ENCODE peak calls at places on chromosomes 2 and 18, in nine cellular contexts. U, N, D, Z, W, C, T, R and O are unnamed samples. For H3K9me3 and H3K4me1, the result is how much of the 10 kb centered on the place peaks cover.

GRCh38 chr2:53353372-53354111 is 414.1 kb upstream of the CHAC2 start:
- DNase-seq in C (no peak), N (no peak), Z (no peak), U (no peak), R (no peak), W (no peak), D (no peak), T (no peak), O (peak)

GRCh38 chr2:85326946-85327756 is 638 bp downstream of the TGOLN2 start:
- DNase-seq in D (no peak), R (peak), C (peak), N (peak), U (peak), T (no peak), Z (peak), W (peak), O (peak)

GRCh38 chr18:48736316-48736715 is 197.5 kb downstream of the CTIF start:
- DNase-seq in U (no peak), W (no peak), R (no peak), N (no peak), D (no peak), C (no peak), T (no peak), Z (no peak), O (no peak)

GRCh38 chr18:53789376-53790247 is 434.9 kb downstream of the MBD2 start:
- DNase-seq in C (no peak), W (no peak), N (no peak), D (no peak), R (no peak), Z (no peak), U (no peak), T (no peak), O (no peak)

GRCh38 chr2:161206491-161207032 is 46.3 kb downstream of the TANK start:
- DNase-seq in Z (no peak), C (no peak), D (no peak), N (no peak), U (no peak), W (no peak), R (no peak), T (no peak), O (no peak)

GRCh38 chr2:126543081-126543480 is 112.9 kb upstream of the GYPC start:
- DNase-seq in R (no peak), U (no peak), W (no peak), C (no peak), Z (no peak), T (no peak), N (no peak), D (no peak), O (no peak)

GRCh38 chr18:11096411-11096810 is 53.0 kb downstream of the PIEZO2 start:
- DNase-seq in U (no peak), T (no peak), W (no peak), C (no peak), R (no peak), N (no peak), D (no peak), Z (no peak), O (no peak)

GRCh38 chr2:205017381-205017780 is 472.1 kb downstream of the PARD3B start:
- DNase-seq in R (no peak), N (no peak), T (no peak), W (no peak), D (peak), C (no peak), U (no peak), Z (no peak), O (no peak)

GRCh38 chr2:163984991-163985390 is 249.2 kb upstream of the FIGN start:
- DNase-seq in W (no peak), Z (no peak), R (no peak), T (no peak), U (no peak), D (no peak), N (no peak), C (no peak), O (no peak)

GRCh38 chr2:62277688-62278087 is 81.8 kb downstream of the B3GNT2 start:
- DNase-seq in N (no peak), R (no peak), Z (no peak), U (no peak), D (no peak), W (no peak), T (no peak), C (no peak), O (no peak)

GRCh38 chr2:223100061-223100511 is 48.1 kb downstream of the KCNE4 start:
- DNase-seq in Z (peak), D (no peak), C (peak), W (peak), U (peak), N (peak), T (no peak), R (no peak), O (no peak)

GRCh38 chr2:101463885-101464653 is 10.8 kb downstream of the RFX8 start:
- DNase-seq in C (no peak), T (no peak), U (no peak), R (no peak), W (no peak), D (no peak), Z (no peak), N (no peak), O (peak)

GRCh38 chr18:70195852-70196434 is 9.5 kb downstream of the RTTN start:
- DNase-seq in C (no peak), D (peak), Z (no peak), U (no peak), R (no peak), W (no peak), N (no peak), T (no peak), O (peak)

GRCh38 chr2:207747653-207748560 is 21.8 kb downstream of the FZD5 start:
- DNase-seq in T (no peak), Z (no peak), R (no peak), N (no peak), W (no peak), D (peak), C (no peak), U (no peak), O (peak)

GRCh38 chr2:59888015-59888414 is 665.4 kb downstream of the BCL11A start:
- DNase-seq in D (no peak), W (no peak), R (no peak), Z (no peak), C (no peak), U (no peak), T (no peak), N (no peak), O (no peak)

GRCh38 chr2:46569061-46569560 is 89.7 kb downstream of the TMEM247 start:
- DNase-seq in W (no peak), N (no peak), T (no peak), R (no peak), D (no peak), Z (no peak), U (no peak), C (no peak), O (no peak)

GRCh38 chr18:58578835-58579560 is 49.9 kb downstream of the ALPK2 start:
- DNase-seq in Z (no peak), U (no peak), T (no peak), W (no peak), R (no peak), D (peak), N (peak), C (no peak), O (peak)

GRCh38 chr2:217642944-217643343 is 359.9 kb downstream of the TNS1 start:
- DNase-seq in D (no peak), Z (no peak), U (no peak), N (no peak), C (no peak), T (no peak), R (no peak), W (no peak), O (no peak)

GRCh38 chr2:219612605-219613286 is 14.7 kb upstream of the SLC4A3 start:
- DNase-seq in T (no peak), R (no peak), Z (no peak), C (no peak), N (no peak), D (no peak), U (no peak), W (no peak), O (no peak)

GRCh38 chr2:176164803-176165597 is 7.9 kb downstream of the HOXD3 start:
- DNase-seq in Z (no peak), N (no peak), T (no peak), D (no peak), W (no peak), R (peak), U (no peak), C (peak), O (no peak)

GRCh38 chr2:235087812-235088607 is 136.2 kb downstream of the SH3BP4 start:
- DNase-seq in U (peak), C (peak), N (peak), Z (peak), T (no peak), R (peak), W (no peak), D (no peak), O (no peak)

GRCh38 chr2:190119257-190119656 is 56.7 kb upstream of the MSTN start:
- DNase-seq in U (peak), N (no peak), Z (peak), W (no peak), C (peak), D (no peak), R (no peak), T (no peak), O (no peak)

GRCh38 chr2:207830778-207831549 is 61.3 kb upstream of the FZD5 start:
- DNase-seq in T (no peak), U (no peak), C (no peak), Z (no peak), D (peak), W (peak), N (no peak), R (no peak), O (no peak)

GRCh38 chr18:24055878-24056277 is 41.3 kb downstream of the TTC39C start:
- DNase-seq in N (no peak), W (no peak), T (no peak), C (no peak), Z (no peak), U (no peak), D (no peak), R (no peak), O (no peak)

GRCh38 chr2:22999951-23000350 is 385.0 kb upstream of the KLHL29 start:
- DNase-seq in Z (no peak), R (no peak), N (no peak), D (no peak), W (no peak), U (no peak), C (no peak), T (no peak), O (no peak)

GRCh38 chr2:107025869-107026380 is 140.0 kb upstream of the ST6GAL2 start:
- DNase-seq in R (no peak), T (peak), N (no peak), D (no peak), W (no peak), Z (no peak), U (no peak), C (no peak), O (peak)

GRCh38 chr2:29782531-29782930 is 138.9 kb downstream of the ALK start:
- DNase-seq in U (no peak), R (no peak), C (no peak), Z (no peak), T (no peak), D (no peak), W (no peak), N (no peak), O (no peak)

GRCh38 chr2:189486237-189486770 is 45.0 kb downstream of the WDR75 start:
- DNase-seq in C (no peak), R (no peak), N (no peak), D (no peak), T (no peak), Z (no peak), U (no peak), W (no peak), O (no peak)

GRCh38 chr2:130251865-130252620 is 53.8 kb upstream of the TUBA3E start:
- DNase-seq in T (no peak), C (no peak), D (no peak), R (no peak), Z (no peak), W (no peak), U (no peak), N (no peak), O (no peak)

GRCh38 chr2:19104503-19104902 is 253.9 kb downstream of the OSR1 start:
- DNase-seq in U (no peak), T (no peak), W (no peak), Z (no peak), D (peak), R (peak), N (no peak), C (no peak), O (no peak)

GRCh38 chr18:31446854-31447253 is 687 bp upstream of the DSG3 start:
- DNase-seq in U (no peak), W (no peak), N (no peak), R (no peak), C (no peak), D (no peak), T (no peak), Z (no peak), O (no peak)

GRCh38 chr2:23617167-23617787 is 232.3 kb downstream of the KLHL29 start:
- DNase-seq in T (no peak), D (no peak), C (peak), U (peak), W (peak), Z (peak), R (peak), N (peak), O (no peak)

GRCh38 chr2:68980956-68981355 is 6.5 kb downstream of the GKN1 start:
- DNase-seq in W (no peak), R (no peak), Z (no peak), C (no peak), U (no peak), T (no peak), D (no peak), N (no peak), O (no peak)

GRCh38 chr2:64854773-64855237 is 134.4 kb upstream of the SLC1A4 start:
- DNase-seq in U (no peak), Z (peak), C (peak), W (peak), N (no peak), R (no peak), T (no peak), D (no peak), O (no peak)

GRCh38 chr2:98108110-98108509 is 21.1 kb downstream of the VWA3B start:
- DNase-seq in R (no peak), D (no peak), W (no peak), N (no peak), C (no peak), T (no peak), U (no peak), Z (no peak), O (no peak)

GRCh38 chr2:176001281-176001902 is 675 bp downstream of the LNPK start:
- DNase-seq in U (peak), N (peak), T (no peak), R (peak), Z (peak), W (peak), C (no peak), D (peak), O (peak)

GRCh38 chr18:63624863-63625262 is 19.2 kb downstream of the SERPINB4 start:
- DNase-seq in C (no peak), T (no peak), Z (no peak), W (no peak), N (no peak), D (no peak), R (no peak), U (no peak), O (no peak)

GRCh38 chr18:63627819-63628218 is 16.2 kb downstream of the SERPINB4 start:
- DNase-seq in W (no peak), C (no peak), N (no peak), D (no peak), T (no peak), Z (no peak), U (no peak), R (no peak), O (no peak)

DNA sequence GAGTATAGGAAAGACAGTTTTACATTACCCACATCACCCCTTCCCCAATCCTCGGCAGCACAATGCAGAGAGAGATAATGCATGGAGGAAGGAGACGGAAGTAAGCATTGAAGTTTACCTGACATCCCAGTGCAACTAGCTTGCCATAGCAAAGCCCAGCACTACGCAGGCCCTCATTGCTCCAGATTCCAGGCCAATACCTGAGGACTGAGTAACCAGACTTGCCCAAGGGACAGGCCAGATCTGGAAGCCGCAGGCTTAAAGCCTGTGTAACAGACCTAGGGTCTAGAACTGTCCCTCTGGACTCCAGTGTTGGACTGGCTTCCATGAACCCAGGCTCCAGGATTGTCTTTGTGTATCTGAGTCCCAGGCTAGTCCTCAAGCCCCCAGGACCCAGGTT is 17.6 kb downstream of the SERPINB4 start:
- DNase-seq in C (no peak), Z (no peak), T (no peak), R (no peak), W (no peak), D (no peak), U (no peak), N (no peak), O (no peak)
- H3K9me3 ChIP-seq in C (under half), Z (under half), T (under half), R (under half), W (under half), D (under half), U (half or more), N (under half), O (under half)

GRCh38 chr2:237511885-237512405 is 24.9 kb downstream of the MLPH start:
- DNase-seq in U (no peak), W (no peak), T (no peak), N (peak), R (peak), Z (no peak), C (no peak), D (no peak), O (no peak)
- H3K4me1 ChIP-seq in U (half or more), W (under half), T (under half), N (under half), R (under half), Z (under half), C (under half), D (under half), O (under half)

GRCh38 chr2:3229221-3229620 is 148.4 kb downstream of the EIPR1 start:
- DNase-seq in Z (no peak), N (no peak), R (no peak), U (no peak), W (no peak), C (no peak), T (no peak), D (no peak), O (no peak)
- H3K9me3 ChIP-seq in Z (under half), N (under half), R (under half), U (under half), W (under half), C (under half), T (under half), D (under half), O (under half)

DNA sequence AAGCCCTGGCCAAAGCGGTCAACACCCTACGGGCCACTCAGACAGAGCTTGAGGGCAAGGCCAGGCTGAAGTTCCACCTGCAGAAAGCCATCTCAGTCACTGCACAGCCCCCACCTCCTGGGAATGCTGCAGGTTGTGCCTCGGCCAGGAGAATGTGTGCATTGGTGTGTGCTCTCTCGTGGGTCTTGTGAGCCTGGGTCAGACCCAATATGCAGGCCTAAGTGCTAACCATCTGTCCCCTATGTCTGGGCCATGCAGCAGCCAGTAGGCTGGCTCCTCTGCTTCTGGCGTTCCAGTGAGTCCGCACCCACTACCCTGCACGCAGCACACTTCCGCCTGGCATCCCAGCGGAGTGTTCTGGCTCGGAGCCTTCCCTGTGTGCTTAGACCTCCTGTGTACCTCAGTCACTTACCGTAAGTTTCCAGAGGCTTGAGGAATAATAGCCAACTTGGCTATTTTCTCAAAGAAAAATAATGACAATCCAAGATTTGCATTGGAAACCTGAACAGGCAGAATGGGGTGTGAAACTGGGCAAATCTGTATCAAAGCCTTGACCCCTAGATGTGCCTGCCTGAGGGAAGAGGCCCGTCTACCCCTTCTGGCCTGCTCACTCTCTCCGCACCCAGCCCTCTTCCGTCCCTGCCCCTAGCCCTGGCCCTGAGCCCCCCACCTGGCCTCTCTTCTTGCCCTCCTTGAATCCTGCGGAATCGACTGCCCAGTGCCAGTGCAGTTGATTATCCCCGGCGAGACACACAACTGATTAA is 7.2 kb downstream of the SIX3 start:
- DNase-seq in C (no peak), D (no peak), W (no peak), T (no peak), N (no peak), R (no peak), U (no peak), Z (no peak), O (no peak)
- H3K4me1 ChIP-seq in C (under half), D (under half), W (under half), T (under half), N (under half), R (under half), U (under half), Z (under half), O (under half)

DNA sequence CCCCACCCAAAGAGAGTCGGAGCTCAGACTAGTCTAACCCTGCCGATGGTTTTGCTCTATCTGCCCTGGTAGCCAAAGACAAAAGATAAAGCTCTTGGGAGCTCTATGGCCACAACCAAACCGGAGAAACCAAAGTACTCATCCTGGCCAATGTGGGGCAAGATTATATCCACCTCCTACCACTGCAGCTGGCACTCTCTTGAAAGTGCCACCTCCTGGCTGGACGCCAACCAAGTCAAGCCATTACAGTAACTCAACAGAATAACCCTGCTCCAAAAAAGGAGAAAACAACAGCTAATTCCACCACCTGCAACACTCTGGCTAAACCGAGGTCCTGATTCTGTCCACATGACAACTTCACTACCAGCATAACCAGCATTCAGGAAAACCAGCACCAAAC is 57.6 kb downstream of the SESTD1 start:
- DNase-seq in U (no peak), W (no peak), T (no peak), N (no peak), Z (no peak), R (no peak), D (no peak), C (no peak), O (no peak)
- H3K9me3 ChIP-seq in U (half or more), W (under half), T (under half), N (under half), Z (under half), R (under half), D (half or more), C (under half), O (under half)